ENCODE peak calls at places on chromosomes 11 and 22, in seven cellular contexts. D is omental fat pad, V is AG04449, Y is breast epithelium, J is dorsolateral prefrontal cortex, W is neural crest cell, X is choroid plexus epithelial cell. M is an unnamed sample.

GRCh38 chr11:114211444-114212122 is 84.6 kb upstream of the NNMT start:
- DNase-seq in W (peak; percentile 51), Y (no peak), V (no peak), D (no peak), J (no peak), X (no peak), M (no peak)

GRCh38 chr22:22884888-22885840 is 2.5 kb upstream of the IGLL5 start:
- DNase-seq in W (no peak), D (no peak), X (no peak), V (no peak), Y (no peak), J (no peak), M (no peak)

GRCh38 chr11:123186291-123186690 is 8.8 kb downstream of the CLMP start:
- DNase-seq in W (no peak), Y (no peak), V (no peak), X (no peak), D (no peak), J (no peak), M (no peak)

GRCh38 chr22:19510919-19511341 is 13.3 kb downstream of the CLDN5 start:
- DNase-seq in D (no peak), V (no peak), X (no peak), W (no peak), Y (no peak), J (no peak), M (no peak)

GRCh38 chr11:115645631-115646271 is 141.5 kb upstream of the CADM1 start:
- DNase-seq in W (peak; percentile 47), V (no peak), D (no peak), Y (no peak), J (no peak), X (no peak), M (no peak)

GRCh38 chr22:45885171-45885840 is 91.7 kb downstream of the WNT7B start:
- DNase-seq in X (no peak), D (no peak), W (no peak), J (peak; percentile 33), Y (no peak), V (no peak), M (peak; percentile 51)

GRCh38 chr11:12359761-12360160 is 17.6 kb upstream of the PARVA start:
- DNase-seq in W (no peak), V (peak; percentile 14), X (no peak), Y (no peak), D (no peak), J (no peak), M (no peak)

GRCh38 chr11:33860926-33861325 is 30.9 kb downstream of the LMO2 start:
- DNase-seq in X (no peak), J (no peak), Y (no peak), D (no peak), V (no peak), W (no peak), M (no peak)

GRCh38 chr11:122852071-122852831 is 14.0 kb downstream of the CRTAM start:
- DNase-seq in Y (no peak), V (no peak), D (no peak), W (no peak), J (no peak), X (peak; percentile 31), M (no peak)

GRCh38 chr11:95764267-95764898 is 25.2 kb downstream of the FAM76B start:
- DNase-seq in Y (no peak), J (no peak), X (peak; percentile 78), W (no peak), V (no peak), D (no peak), M (no peak)

GRCh38 chr22:24727218-24727851 is 47.2 kb downstream of the PIWIL3 start:
- DNase-seq in X (peak; percentile 96), Y (no peak), J (no peak), W (no peak), V (peak; percentile 16), D (no peak), M (no peak)

GRCh38 chr22:48187272-48187855 is 1424.9 kb downstream of the TBC1D22A start:
- DNase-seq in J (no peak), X (no peak), W (no peak), V (no peak), D (no peak), Y (no peak), M (no peak)

GRCh38 chr11:90847268-90847886 is 624.5 kb upstream of the CHORDC1 start:
- DNase-seq in X (no peak), Y (no peak), W (no peak), V (no peak), D (no peak), J (no peak), M (no peak)

GRCh38 chr22:37601540-37602442 is 6.8 kb upstream of the GGA1 start:
- DNase-seq in X (peak; percentile 66), V (no peak), J (no peak), D (no peak), W (peak; percentile 8), Y (peak; percentile 67), M (no peak)

GRCh38 chr11:96168623-96169022 is 174.4 kb downstream of the MAML2 start:
- DNase-seq in D (no peak), X (peak; percentile 97), J (no peak), Y (no peak), W (no peak), V (no peak), M (peak; percentile 72)

GRCh38 chr11:21278840-21279239 is 609.5 kb downstream of the NELL1 start:
- DNase-seq in J (no peak), D (no peak), X (no peak), Y (no peak), V (no peak), W (no peak), M (no peak)

GRCh38 chr11:117837791-117838190 is 13.2 kb upstream of the FXYD2 start:
- DNase-seq in X (no peak), J (peak; percentile 18), D (no peak), V (no peak), W (no peak), Y (no peak), M (peak; percentile 39)

GRCh38 chr11:129739339-129739738 is 76.3 kb upstream of the TMEM45B start:
- DNase-seq in W (no peak), V (no peak), X (no peak), J (no peak), D (no peak), Y (no peak), M (no peak)

GRCh38 chr22:22870577-22871398 is 16.8 kb upstream of the IGLL5 start:
- DNase-seq in W (no peak), J (no peak), D (no peak), V (no peak), Y (no peak), X (peak; percentile 23), M (no peak)

GRCh38 chr11:68448604-68449011 is 11.9 kb upstream of the PPP6R3 start:
- DNase-seq in J (no peak), V (no peak), X (no peak), W (no peak), D (no peak), Y (no peak), M (no peak)

GRCh38 chr11:68445531-68446035 is 15.0 kb upstream of the PPP6R3 start:
- DNase-seq in J (no peak), W (no peak), X (no peak), V (no peak), Y (no peak), D (no peak), M (no peak)

GRCh38 chr11:68446046-68446725 is 14.4 kb upstream of the PPP6R3 start:
- DNase-seq in Y (no peak), W (no peak), J (no peak), X (no peak), V (no peak), D (no peak), M (no peak)

GRCh38 chr11:68444566-68444965 is 16.0 kb upstream of the PPP6R3 start:
- DNase-seq in X (no peak), W (no peak), V (no peak), J (no peak), Y (no peak), D (no peak), M (no peak)

DNA sequence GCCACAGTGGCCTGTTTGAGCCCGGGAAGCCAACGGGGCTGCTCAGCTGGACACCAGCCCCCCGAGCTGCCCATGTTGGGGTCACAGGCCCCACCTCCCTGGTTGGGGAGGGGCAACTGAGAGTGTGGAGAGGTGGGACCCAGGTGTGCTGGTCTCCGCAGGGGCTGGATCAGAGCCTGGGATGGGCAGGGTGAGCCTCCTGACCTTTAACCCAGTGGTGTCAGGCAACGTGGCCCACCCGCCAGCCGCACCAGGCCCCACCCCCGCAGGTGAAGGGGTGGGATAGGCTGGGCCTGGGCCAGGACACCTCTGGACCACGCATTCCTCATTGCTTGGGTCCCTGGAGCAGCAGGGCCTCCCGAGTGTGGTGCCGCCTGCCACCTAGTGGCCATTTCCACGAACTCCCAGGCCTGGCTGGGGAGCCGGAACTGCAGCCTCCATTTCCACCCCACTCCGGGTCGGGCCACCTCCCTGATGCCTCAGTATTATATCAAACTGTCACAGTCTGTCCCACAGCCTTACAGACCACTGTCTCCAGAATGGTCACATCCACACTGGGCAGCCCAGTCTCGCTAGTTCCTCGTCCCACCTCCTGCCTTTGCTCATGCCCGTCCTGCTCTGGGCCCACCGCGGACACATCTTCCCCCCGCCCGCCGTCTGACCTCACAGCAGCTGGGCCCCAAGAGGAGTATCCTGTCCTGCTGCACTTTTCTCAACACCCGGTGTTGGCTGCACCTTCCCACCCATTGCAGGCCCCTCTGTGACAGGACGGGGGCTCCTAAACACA is 13.3 kb upstream of the PPP6R3 start:
- DNase-seq in V (no peak), D (peak; percentile 54), W (peak; percentile 71), X (peak; percentile 78), J (peak; percentile 72), Y (peak; percentile 74), M (peak; percentile 84)
- TF ChIP-seq CTCF in V (peak; percentile 95), D (peak; percentile 52), W (peak; percentile 91), X (peak; percentile 91), J (peak; percentile 94), Y (peak; percentile 91), M (peak; percentile 95)

GRCh38 chr11:55949330-55949729 is 13.1 kb upstream of the OR5I1 start:
- DNase-seq in D (no peak), J (no peak), X (no peak), W (no peak), Y (no peak), V (no peak), M (no peak)
- TF ChIP-seq CTCF in D (no peak), J (no peak), X (no peak), W (no peak), Y (no peak), V (no peak), M (no peak)

DNA sequence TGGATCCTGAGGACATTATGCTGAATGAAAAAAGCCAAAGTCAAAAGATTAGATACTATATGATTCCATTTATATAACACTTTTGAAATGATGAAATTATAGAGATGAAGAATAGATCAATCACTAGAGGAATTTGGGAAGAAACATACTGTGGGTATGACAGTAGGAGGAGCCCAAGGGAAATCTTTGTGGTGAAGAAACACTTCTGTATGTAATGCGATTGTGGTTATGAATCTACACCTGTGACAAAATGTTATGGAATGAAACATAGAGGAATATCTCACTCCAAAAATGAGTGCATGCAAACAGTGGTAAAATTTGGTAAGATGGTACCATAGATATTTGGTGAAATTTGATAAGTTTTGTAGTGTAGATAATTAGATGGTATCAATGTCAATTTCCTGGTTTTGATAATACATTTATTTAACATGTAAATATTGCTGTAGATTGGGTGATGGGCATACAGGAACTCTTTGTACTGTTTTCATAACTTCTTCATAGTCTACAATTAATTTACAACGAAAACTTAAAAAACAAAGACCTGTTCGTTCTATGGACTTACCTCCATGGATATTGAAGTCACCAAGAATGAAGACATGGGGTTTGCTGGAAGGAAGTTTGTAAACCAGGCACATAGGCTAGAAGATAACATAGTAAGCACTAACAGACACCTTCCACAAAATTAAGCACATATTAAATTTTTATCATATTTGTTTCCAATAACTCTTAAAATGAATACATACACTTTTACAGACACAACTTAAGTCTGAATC is 11.5 kb downstream of the MRGPRX1 start:
- DNase-seq in W (no peak), X (no peak), D (no peak), J (no peak), V (no peak), Y (no peak), M (no peak)
- TF ChIP-seq CTCF in W (no peak), X (no peak), D (no peak), J (no peak), V (no peak), Y (no peak), M (no peak)

GRCh38 chr11:75376175-75376574 is 23.1 kb upstream of the RPS3 start:
- DNase-seq in V (no peak), W (no peak), J (no peak), X (no peak), Y (no peak), D (no peak), M (no peak)
- TF ChIP-seq CTCF in V (peak; percentile 17), W (peak; percentile 25), J (no peak), X (peak; percentile 38), Y (no peak), D (no peak), M (no peak)

M was measured in suprapubic skin.